ENCODE peak calls at places on chromosomes 7 and 10, in five cellular contexts. B, N, A, X and O are unnamed samples.

GRCh38 chr10:96395931-96396877 is 37.4 kb upstream of the OPALIN start:
- DNase-seq in B (peak), N (peak), A (peak), X (peak), O (peak)

GRCh38 chr10:86390337-86391120 is 23.9 kb upstream of the GRID1 start:
- DNase-seq in B (no peak), N (no peak), A (no peak), X (no peak), O (no peak)

GRCh38 chr7:41489885-41490284 is 213.0 kb downstream of the INHBA start:
- DNase-seq in B (no peak), N (no peak), A (no peak), X (no peak), O (no peak)

GRCh38 chr10:46541735-46542566 is 14.5 kb downstream of the GPRIN2 start:
- DNase-seq in B (peak), N (peak), A (no peak), X (no peak), O (no peak)

GRCh38 chr7:75734586-75735047 is 4.1 kb downstream of the HIP1 start:
- DNase-seq in B (no peak), N (peak), A (no peak), X (no peak), O (no peak)

GRCh38 chr10:35606423-35606822 is 1.3 kb downstream of the GJD4 start:
- DNase-seq in B (no peak), N (no peak), A (no peak), X (no peak), O (no peak)

GRCh38 chr10:110305767-110306451 is 1.2 kb upstream of the SMNDC1 start:
- DNase-seq in B (peak), N (peak), A (peak), X (no peak), O (peak)

GRCh38 chr7:149806726-149807125 is 31.4 kb upstream of the ZNF862 start:
- DNase-seq in B (no peak), N (no peak), A (no peak), X (no peak), O (no peak)

GRCh38 chr10:114795039-114795438 is 26.5 kb upstream of the FHIP2A start:
- DNase-seq in B (no peak), N (no peak), A (no peak), X (no peak), O (no peak)

GRCh38 chr10:119538632-119539358 is 3.7 kb downstream of the RGS10 start:
- DNase-seq in B (no peak), N (peak), A (no peak), X (no peak), O (no peak)

GRCh38 chr7:16212610-16213009 is 208.7 kb downstream of the CRPPA start:
- DNase-seq in B (no peak), N (no peak), A (no peak), X (no peak), O (no peak)

GRCh38 chr7:151330656-151331055 is 11.0 kb upstream of the NUB1 start:
- DNase-seq in B (no peak), N (no peak), A (no peak), X (no peak), O (no peak)

GRCh38 chr10:62748386-62748785 is 56.1 kb upstream of the ADO start:
- DNase-seq in B (no peak), N (no peak), A (no peak), X (no peak), O (no peak)

GRCh38 chr7:138565451-138566114 is 105.5 kb downstream of the TRIM24 start:
- DNase-seq in B (no peak), N (no peak), A (no peak), X (no peak), O (no peak)

GRCh38 chr7:44147026-44147881 is 6.1 kb upstream of the MYL7 start:
- DNase-seq in B (peak), N (peak), A (no peak), X (no peak), O (peak)

GRCh38 chr7:134741901-134742635 is 37.4 kb upstream of the CALD1 start:
- DNase-seq in B (peak), N (no peak), A (peak), X (no peak), O (no peak)

GRCh38 chr7:39293424-39293823 is 272.8 kb upstream of the YAE1 start:
- DNase-seq in B (no peak), N (no peak), A (no peak), X (no peak), O (no peak)

GRCh38 chr10:66394287-66395063 is 531.4 kb upstream of the LRRTM3 start:
- DNase-seq in B (no peak), N (no peak), A (no peak), X (no peak), O (no peak)

GRCh38 chr7:33452805-33453502 is 323.6 kb downstream of the BBS9 start:
- DNase-seq in B (no peak), N (no peak), A (no peak), X (no peak), O (no peak)

GRCh38 chr7:131538791-131539179 is 17.6 kb downstream of the PODXL start:
- DNase-seq in B (no peak), N (peak), A (no peak), X (peak), O (no peak)

GRCh38 chr10:8420182-8420581 is 365.7 kb downstream of the GATA3 start:
- DNase-seq in B (no peak), N (no peak), A (no peak), X (no peak), O (no peak)

GRCh38 chr7:86653919-86654659 is 10.4 kb downstream of the GRM3 start:
- DNase-seq in B (no peak), N (no peak), A (no peak), X (peak), O (no peak)

GRCh38 chr7:142420554-142421362 is 162.9 kb upstream of the PRSS58 start:
- DNase-seq in B (no peak), N (peak), A (no peak), X (no peak), O (no peak)
- TF ChIP-seq CTCF in B (no peak), N (peak), A (no peak), X (peak), O (no peak)

GRCh38 chr10:13815766-13816165 is 229.0 kb downstream of the PRPF18 start:
- DNase-seq in B (no peak), N (no peak), A (peak), X (no peak), O (no peak)
- H3K27ac ChIP-seq in B (no peak), N (no peak), A (no peak), X (no peak), O (peak)

DNA sequence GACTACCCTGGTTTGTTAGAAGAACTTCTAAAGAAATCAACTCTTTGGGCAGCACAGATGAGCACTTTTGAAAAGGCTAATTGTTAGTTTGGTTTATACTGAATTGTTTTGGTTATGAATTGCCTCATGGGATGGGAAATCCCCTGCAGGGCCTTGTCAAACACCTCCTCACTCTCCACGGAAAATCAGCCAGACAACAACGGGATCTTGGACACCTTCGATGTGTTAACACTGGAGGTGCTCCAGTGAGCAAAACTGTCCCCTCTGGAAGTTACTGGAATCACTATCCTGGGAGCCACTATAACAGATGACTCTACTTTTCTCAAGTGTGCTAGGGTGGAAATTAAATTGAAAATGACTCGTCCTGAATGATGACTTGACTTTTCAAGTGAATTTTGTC is 38.7 kb downstream of the CDK6 start:
- DNase-seq in B (no peak), N (no peak), A (no peak), X (no peak), O (no peak)
- TF ChIP-seq CTCF in B (no peak), N (no peak), A (no peak), X (no peak), O (no peak)

GRCh38 chr10:124727389-124727960 is 16.7 kb downstream of the FAM53B start:
- DNase-seq in B (no peak), N (no peak), A (no peak), X (no peak), O (peak)

GRCh38 chr10:124730790-124731189 is 13.4 kb downstream of the FAM53B start:
- DNase-seq in B (no peak), N (no peak), A (no peak), X (no peak), O (no peak)

GRCh38 chr10:124731551-124731950 is 12.6 kb downstream of the FAM53B start:
- DNase-seq in B (peak), N (no peak), A (no peak), X (no peak), O (peak)

GRCh38 chr10:124728071-124728829 is 15.9 kb downstream of the FAM53B start:
- DNase-seq in B (no peak), N (no peak), A (no peak), X (peak), O (peak)

GRCh38 chr10:124728830-124729661 is 15.1 kb downstream of the FAM53B start:
- DNase-seq in B (no peak), N (no peak), A (no peak), X (no peak), O (no peak)
- H3K27ac ChIP-seq in B (peak), N (no peak), A (no peak), X (peak), O (no peak)

GRCh38 chr10:63885159-63885558 is 364.0 kb downstream of the REEP3 start:
- DNase-seq in B (no peak), N (no peak), A (no peak), X (no peak), O (no peak)

GRCh38 chr10:63887600-63888396 is 366.6 kb downstream of the REEP3 start:
- DNase-seq in B (no peak), N (no peak), A (no peak), X (no peak), O (no peak)

GRCh38 chr10:63889756-63890155 is 368.6 kb downstream of the REEP3 start:
- DNase-seq in B (no peak), N (no peak), A (no peak), X (no peak), O (no peak)

GRCh38 chr10:63886281-63887025 is 365.3 kb downstream of the REEP3 start:
- DNase-seq in B (no peak), N (no peak), A (no peak), X (no peak), O (no peak)

DNA sequence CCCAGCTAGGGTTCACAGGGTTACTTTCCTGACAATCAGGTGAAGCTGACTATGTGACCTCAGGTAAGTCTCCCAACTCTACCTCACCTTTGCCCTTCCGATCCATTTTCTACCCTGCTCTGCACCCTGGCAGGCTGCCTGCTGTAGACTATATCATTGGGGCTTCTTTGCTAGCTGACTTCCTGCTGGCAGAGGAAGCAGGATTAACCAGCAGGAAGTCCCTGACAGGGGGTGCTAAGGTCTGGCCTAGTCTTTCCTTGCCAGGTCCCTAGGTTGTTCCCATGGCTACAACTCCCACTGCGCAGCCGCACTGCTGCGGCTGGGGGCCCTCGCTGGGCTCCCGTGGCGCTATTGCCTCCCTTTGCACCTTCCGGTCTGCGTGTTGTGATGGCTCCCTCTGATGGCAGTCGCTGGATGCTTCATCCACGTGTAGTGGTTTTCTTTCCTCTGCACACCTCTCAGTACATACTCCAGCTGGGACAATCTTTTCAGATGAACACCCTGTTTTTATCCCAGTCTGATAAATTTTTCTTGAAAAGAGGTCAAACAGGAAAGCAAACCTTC is 365.9 kb downstream of the REEP3 start:
- DNase-seq in B (no peak), N (no peak), A (no peak), X (no peak), O (no peak)
- TF ChIP-seq CTCF in B (no peak), N (peak), A (no peak), X (no peak), O (no peak)

GRCh38 chr7:71298378-71298777 is 166.4 kb downstream of the GALNT17 start:
- DNase-seq in B (no peak), N (peak), A (no peak), X (no peak), O (no peak)
- H3K27ac ChIP-seq in B (no peak), N (no peak), A (no peak), X (no peak), O (no peak)

GRCh38 chr7:2502647-2502966 is 17.0 kb upstream of the LFNG start:
- DNase-seq in B (no peak), N (no peak), A (no peak), X (no peak), O (no peak)
- TF ChIP-seq CTCF in B (no peak), N (no peak), A (no peak), X (no peak), O (no peak)

DNA sequence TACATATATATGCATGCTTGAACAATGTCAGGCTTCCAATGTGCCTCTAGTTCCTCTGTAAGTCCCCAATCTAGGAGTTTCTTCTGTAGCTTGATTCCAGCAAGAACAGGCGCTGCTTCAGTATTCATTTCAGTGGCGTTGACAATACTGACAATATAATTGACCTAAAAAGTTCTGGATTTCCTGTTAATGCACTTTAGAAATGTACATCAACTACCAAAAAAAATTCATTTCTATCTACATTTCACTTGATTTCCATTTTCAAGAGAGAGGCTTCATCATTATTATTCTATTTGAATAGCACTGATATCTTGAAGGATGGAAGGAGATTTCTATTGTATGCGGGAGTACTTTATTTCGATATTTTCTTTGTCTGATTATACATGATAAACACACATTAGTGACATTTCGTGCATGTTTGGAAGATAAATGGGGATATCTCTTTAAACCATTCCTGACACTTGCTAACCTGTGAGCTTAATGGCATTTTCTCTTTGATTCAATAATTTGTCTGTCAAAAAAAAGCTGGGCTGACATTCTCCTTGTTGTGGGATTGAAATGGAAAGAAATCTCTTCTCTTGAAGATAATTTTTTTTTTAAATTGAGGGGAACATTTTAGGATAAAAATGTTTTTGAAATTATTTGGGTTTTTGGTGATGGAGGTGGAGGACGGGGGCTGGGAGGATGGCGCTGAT is 568.2 kb downstream of the LRMDA start:
- DNase-seq in B (no peak), N (no peak), A (no peak), X (no peak), O (no peak)
- H3K27ac ChIP-seq in B (no peak), N (no peak), A (no peak), X (no peak), O (no peak)

GRCh38 chr10:14975672-14976273 is 16.6 kb downstream of the MEIG1 start:
- DNase-seq in B (no peak), N (no peak), A (no peak), X (no peak), O (no peak)
- TF ChIP-seq CTCF in B (no peak), N (no peak), A (peak), X (no peak), O (no peak)